ENCODE peak calls at places on chromosomes 11 and 22, in five cellular contexts. One of them, this sample, is unnamed.

GRCh38 chr11:47523491-47524199 is 29.3 kb downstream of the CELF1 start:
- DNase-seq in GM06990: no peak
- DNase-seq in GM12878: no peak
- DNase-seq in cardiac muscle cell: peak
- DNase-seq in epithelial cell of esophagus: peak
- DNase-seq in this sample: no peak

GRCh38 chr11:102802341-102802740 is 4.4 kb upstream of the MMP1 start:
- DNase-seq in GM06990: no peak
- DNase-seq in GM12878: no peak
- DNase-seq in cardiac muscle cell: peak
- DNase-seq in epithelial cell of esophagus: peak
- DNase-seq in this sample: no peak

GRCh38 chr11:3855808-3856491 is 486 bp downstream of the STIM1 start:
- DNase-seq in GM06990: peak
- DNase-seq in GM12878: no peak
- DNase-seq in cardiac muscle cell: no peak
- DNase-seq in epithelial cell of esophagus: no peak
- DNase-seq in this sample: peak

GRCh38 chr11:119148855-119149370 is at the start of gene ABCG4:
- DNase-seq in GM06990: no peak
- DNase-seq in GM12878: no peak
- DNase-seq in cardiac muscle cell: no peak
- DNase-seq in epithelial cell of esophagus: no peak
- DNase-seq in this sample: peak

GRCh38 chr11:31045335-31045734 is 324.2 kb downstream of the DCDC1 start:
- DNase-seq in GM06990: no peak
- DNase-seq in GM12878: no peak
- DNase-seq in cardiac muscle cell: peak
- DNase-seq in epithelial cell of esophagus: peak
- DNase-seq in this sample: no peak

GRCh38 chr11:119363874-119364590 is 17.5 kb downstream of the USP2 start:
- DNase-seq in GM06990: peak
- DNase-seq in GM12878: no peak
- DNase-seq in cardiac muscle cell: peak
- DNase-seq in epithelial cell of esophagus: peak
- DNase-seq in this sample: peak

GRCh38 chr11:2366271-2366670 is 10.8 kb upstream of the CD81 start:
- DNase-seq in GM06990: no peak
- DNase-seq in GM12878: no peak
- DNase-seq in cardiac muscle cell: peak
- DNase-seq in epithelial cell of esophagus: no peak
- DNase-seq in this sample: no peak

GRCh38 chr22:33167998-33168397 is 109.8 kb upstream of the SYN3 start:
- DNase-seq in GM06990: no peak
- DNase-seq in GM12878: no peak
- DNase-seq in cardiac muscle cell: no peak
- DNase-seq in epithelial cell of esophagus: no peak
- DNase-seq in this sample: no peak

GRCh38 chr11:130909650-130910049 is 6.6 kb downstream of the SNX19 start:
- DNase-seq in GM06990: no peak
- DNase-seq in GM12878: no peak
- DNase-seq in cardiac muscle cell: peak
- DNase-seq in epithelial cell of esophagus: peak
- DNase-seq in this sample: no peak

GRCh38 chr11:1179641-1180040 is 21.9 kb downstream of the MUC5AC start:
- DNase-seq in GM06990: no peak
- DNase-seq in GM12878: no peak
- DNase-seq in cardiac muscle cell: no peak
- DNase-seq in epithelial cell of esophagus: no peak
- DNase-seq in this sample: peak

GRCh38 chr22:49826603-49827306 is 918 bp downstream of the BRD1 start:
- DNase-seq in GM06990: peak
- DNase-seq in GM12878: no peak
- DNase-seq in cardiac muscle cell: peak
- DNase-seq in epithelial cell of esophagus: peak
- DNase-seq in this sample: no peak

GRCh38 chr11:12642040-12642439 is 32.2 kb upstream of the TEAD1 start:
- DNase-seq in GM06990: no peak
- DNase-seq in GM12878: no peak
- DNase-seq in cardiac muscle cell: peak
- DNase-seq in epithelial cell of esophagus: no peak
- DNase-seq in this sample: no peak

GRCh38 chr11:71963468-71963867 is 34.6 kb downstream of the RNF121 start:
- DNase-seq in GM06990: no peak
- DNase-seq in GM12878: no peak
- DNase-seq in cardiac muscle cell: no peak
- DNase-seq in epithelial cell of esophagus: no peak
- DNase-seq in this sample: no peak

GRCh38 chr22:23767673-23768548 is at the start of gene CHCHD10:
- DNase-seq in GM06990: peak
- DNase-seq in GM12878: no peak
- DNase-seq in cardiac muscle cell: peak
- DNase-seq in epithelial cell of esophagus: peak
- DNase-seq in this sample: peak

GRCh38 chr11:2825261-2825885 is 60.2 kb downstream of the CDKN1C start:
- DNase-seq in GM06990: no peak
- DNase-seq in GM12878: no peak
- DNase-seq in cardiac muscle cell: peak
- DNase-seq in epithelial cell of esophagus: no peak
- DNase-seq in this sample: peak

GRCh38 chr11:110128161-110128560 is 35.0 kb downstream of the ZC3H12C start:
- DNase-seq in GM06990: no peak
- DNase-seq in GM12878: no peak
- DNase-seq in cardiac muscle cell: peak
- DNase-seq in epithelial cell of esophagus: no peak
- DNase-seq in this sample: no peak

GRCh38 chr11:59555601-59556114 is 44.3 kb downstream of the OR4D9 start:
- DNase-seq in GM06990: peak
- DNase-seq in GM12878: no peak
- DNase-seq in cardiac muscle cell: no peak
- DNase-seq in epithelial cell of esophagus: no peak
- DNase-seq in this sample: no peak

GRCh38 chr11:79942071-79942470 is 501.2 kb upstream of the TENM4 start:
- DNase-seq in GM06990: no peak
- DNase-seq in GM12878: no peak
- DNase-seq in cardiac muscle cell: no peak
- DNase-seq in epithelial cell of esophagus: peak
- DNase-seq in this sample: no peak

GRCh38 chr11:13210424-13210823 is 67.2 kb upstream of the BMAL1 start:
- DNase-seq in GM06990: no peak
- DNase-seq in GM12878: no peak
- DNase-seq in cardiac muscle cell: peak
- DNase-seq in epithelial cell of esophagus: peak
- DNase-seq in this sample: no peak

GRCh38 chr11:34416746-34417145 is 22.0 kb upstream of the CAT start:
- DNase-seq in GM06990: no peak
- DNase-seq in GM12878: no peak
- DNase-seq in cardiac muscle cell: peak
- DNase-seq in epithelial cell of esophagus: no peak
- DNase-seq in this sample: no peak

GRCh38 chr11:12430351-12430750 is 53.0 kb downstream of the PARVA start:
- DNase-seq in GM06990: no peak
- DNase-seq in GM12878: no peak
- DNase-seq in cardiac muscle cell: peak
- DNase-seq in epithelial cell of esophagus: peak
- DNase-seq in this sample: no peak

GRCh38 chr11:94585375-94585774 is 18.2 kb downstream of the PIWIL4 start:
- DNase-seq in GM06990: no peak
- DNase-seq in GM12878: no peak
- DNase-seq in cardiac muscle cell: no peak
- DNase-seq in epithelial cell of esophagus: no peak
- DNase-seq in this sample: no peak

GRCh38 chr11:120205596-120206161 is 5.2 kb upstream of the OAF start:
- DNase-seq in GM06990: no peak
- DNase-seq in GM12878: no peak
- DNase-seq in cardiac muscle cell: peak
- DNase-seq in epithelial cell of esophagus: peak
- DNase-seq in this sample: no peak

DNA sequence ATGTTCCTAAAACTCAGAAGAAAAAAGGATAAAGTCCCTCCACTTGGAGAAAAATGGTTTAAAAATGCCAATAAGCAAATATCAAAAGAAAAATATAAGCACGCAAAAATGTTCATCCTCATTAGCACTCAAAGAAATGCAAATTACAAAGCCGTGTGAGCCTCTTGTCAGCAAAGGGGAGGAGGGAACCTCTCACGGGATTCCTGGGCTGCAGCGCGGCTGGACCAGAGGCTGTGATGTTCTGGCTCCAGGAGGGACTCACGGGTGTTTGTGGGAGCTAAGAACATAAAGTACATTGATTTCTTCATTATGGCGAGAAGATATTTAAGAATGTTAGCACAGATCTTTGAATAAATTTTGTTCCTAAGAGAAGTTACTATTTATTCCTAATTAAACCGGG is 1451.2 kb downstream of the BRD1 start:
- DNase-seq in GM06990: no peak
- DNase-seq in GM12878: no peak
- DNase-seq in cardiac muscle cell: no peak
- DNase-seq in epithelial cell of esophagus: no peak
- DNase-seq in this sample: no peak
- H3K4me3 ChIP-seq in GM06990: no peak
- H3K4me3 ChIP-seq in GM12878: no peak
- H3K4me3 ChIP-seq in cardiac muscle cell: no peak
- H3K4me3 ChIP-seq in epithelial cell of esophagus: no peak
- H3K4me3 ChIP-seq in this sample: no peak

DNA sequence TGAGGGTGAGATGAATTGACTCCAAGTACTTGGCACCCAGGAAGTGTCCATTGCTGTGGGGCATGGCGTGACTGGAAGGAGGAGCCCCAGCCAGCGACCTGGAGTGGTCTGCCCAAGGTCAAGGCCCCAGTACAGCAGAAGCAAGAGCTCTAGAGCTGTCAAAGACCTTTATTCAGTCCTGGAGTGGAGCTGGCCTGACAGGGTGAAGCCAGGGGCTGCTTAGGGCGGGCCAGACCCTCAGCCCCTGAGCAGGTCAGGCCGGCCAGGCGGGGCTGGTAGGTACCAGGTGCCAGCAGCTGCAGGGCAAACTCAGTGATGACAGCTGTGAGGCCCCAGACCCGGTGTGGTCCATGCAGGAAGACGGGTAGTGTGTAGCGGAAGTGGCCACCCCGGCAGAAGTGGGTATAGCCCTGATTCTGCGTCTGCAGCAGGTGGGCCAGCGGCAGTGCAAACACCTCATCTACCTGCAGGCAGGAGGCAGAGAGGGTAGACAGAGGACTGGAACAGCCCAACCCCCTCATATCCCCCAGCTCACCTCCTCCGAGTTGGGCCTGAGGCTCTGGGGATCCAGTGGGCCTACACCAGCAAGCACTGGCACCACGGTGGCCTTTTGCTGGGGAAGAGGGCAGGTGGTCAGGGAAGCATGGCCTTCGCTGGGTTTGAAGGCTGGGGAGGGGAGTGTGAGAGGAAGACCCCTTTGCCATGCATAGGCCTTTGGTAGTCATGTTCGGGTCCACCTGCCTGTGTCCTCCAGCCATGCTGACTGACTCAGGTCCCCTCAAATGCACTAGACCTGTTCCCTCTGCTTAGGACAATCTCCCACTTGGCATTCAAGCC is 1.7 kb downstream of the NUDT8 start:
- DNase-seq in GM06990: no peak
- DNase-seq in GM12878: no peak
- DNase-seq in cardiac muscle cell: no peak
- DNase-seq in epithelial cell of esophagus: no peak
- DNase-seq in this sample: peak
- H3K4me3 ChIP-seq in GM06990: no peak
- H3K4me3 ChIP-seq in GM12878: peak
- H3K4me3 ChIP-seq in cardiac muscle cell: no peak
- H3K4me3 ChIP-seq in epithelial cell of esophagus: no peak
- H3K4me3 ChIP-seq in this sample: no peak

GRCh38 chr11:121482231-121483129 is 29.7 kb upstream of the SORL1-AS1 start:
- DNase-seq in GM06990: peak
- DNase-seq in GM12878: peak
- DNase-seq in cardiac muscle cell: peak
- DNase-seq in epithelial cell of esophagus: peak
- DNase-seq in this sample: no peak
- H3K4me3 ChIP-seq in GM06990: peak
- H3K4me3 ChIP-seq in GM12878: peak
- H3K4me3 ChIP-seq in cardiac muscle cell: no peak
- H3K4me3 ChIP-seq in epithelial cell of esophagus: no peak
- H3K4me3 ChIP-seq in this sample: no peak

DNA sequence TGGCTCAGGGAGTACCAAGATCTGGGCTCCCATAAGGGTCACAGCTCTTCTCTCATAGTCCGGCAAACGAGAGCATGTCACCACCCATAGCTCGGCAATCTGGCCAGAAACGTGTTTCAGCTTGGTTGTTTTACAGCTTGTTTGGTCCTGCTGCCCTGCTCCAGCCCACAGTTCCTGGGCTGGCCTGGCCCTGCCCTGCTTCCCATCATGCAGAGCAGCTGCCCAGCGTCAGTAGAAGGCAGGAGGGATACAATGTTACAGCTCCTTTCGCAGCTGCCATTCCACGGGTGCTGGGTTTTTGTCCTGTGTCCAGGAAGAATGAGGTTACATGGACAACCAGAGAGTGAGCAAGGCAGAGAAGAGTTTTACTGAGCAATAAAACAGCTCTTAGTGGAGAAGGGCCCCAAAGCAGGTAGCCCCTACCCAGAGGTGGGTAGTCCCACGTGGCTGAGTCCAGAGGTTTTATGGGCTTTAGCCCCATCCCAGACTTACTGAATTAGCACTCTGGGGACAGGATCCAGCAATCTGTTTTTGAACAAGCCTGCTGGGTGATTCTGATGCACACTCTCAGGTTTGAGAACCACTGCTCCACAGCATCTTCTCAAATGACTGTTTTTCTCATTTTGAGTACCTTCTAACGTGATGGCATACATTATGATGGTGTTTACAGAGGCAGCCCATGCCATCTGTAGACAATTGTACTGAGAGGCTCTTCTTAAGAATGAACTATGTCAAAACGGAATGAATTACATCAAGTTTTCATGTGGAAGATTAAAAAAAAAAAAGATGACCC is 5.8 kb upstream of the MS4A18 start:
- DNase-seq in GM06990: no peak
- DNase-seq in GM12878: no peak
- DNase-seq in cardiac muscle cell: no peak
- DNase-seq in epithelial cell of esophagus: no peak
- DNase-seq in this sample: no peak
- H3K4me3 ChIP-seq in GM06990: no peak
- H3K4me3 ChIP-seq in GM12878: no peak
- H3K4me3 ChIP-seq in cardiac muscle cell: no peak
- H3K4me3 ChIP-seq in epithelial cell of esophagus: no peak
- H3K4me3 ChIP-seq in this sample: no peak

GRCh38 chr11:75428301-75428724 is 4.7 kb downstream of the KLHL35 start:
- DNase-seq in GM06990: peak
- DNase-seq in GM12878: no peak
- DNase-seq in cardiac muscle cell: peak
- DNase-seq in epithelial cell of esophagus: peak
- DNase-seq in this sample: peak
- H3K4me3 ChIP-seq in GM06990: no peak
- H3K4me3 ChIP-seq in GM12878: no peak
- H3K4me3 ChIP-seq in cardiac muscle cell: no peak
- H3K4me3 ChIP-seq in epithelial cell of esophagus: peak
- H3K4me3 ChIP-seq in this sample: peak

GRCh38 chr11:45993438-45994064 is 71.1 kb downstream of the LARGE2 start:
- DNase-seq in GM06990: no peak
- DNase-seq in GM12878: no peak
- DNase-seq in cardiac muscle cell: peak
- DNase-seq in epithelial cell of esophagus: no peak
- DNase-seq in this sample: no peak
- H3K4me3 ChIP-seq in GM06990: no peak
- H3K4me3 ChIP-seq in GM12878: no peak
- H3K4me3 ChIP-seq in cardiac muscle cell: no peak
- H3K4me3 ChIP-seq in epithelial cell of esophagus: no peak
- H3K4me3 ChIP-seq in this sample: no peak

GRCh38 chr11:121604152-121604551 is 151.4 kb upstream of the SORL1-AS1 start:
- DNase-seq in GM06990: no peak
- DNase-seq in GM12878: no peak
- DNase-seq in cardiac muscle cell: no peak
- DNase-seq in epithelial cell of esophagus: no peak
- DNase-seq in this sample: no peak
- H3K4me3 ChIP-seq in GM06990: no peak
- H3K4me3 ChIP-seq in GM12878: no peak
- H3K4me3 ChIP-seq in cardiac muscle cell: no peak
- H3K4me3 ChIP-seq in epithelial cell of esophagus: no peak
- H3K4me3 ChIP-seq in this sample: no peak